ENCODE peak calls at places on chromosomes 7 and 10, in six cellular contexts. One of them, this sample, is unnamed.

GRCh38 chr10:127193125-127193524 is 3.3 kb downstream of the INSYN2A start:
- DNase-seq in H1: no peak
- DNase-seq in mesenchymal stem cell: peak
- DNase-seq in H9: no peak
- DNase-seq in neuronal stem cell: no peak
- DNase-seq in IMR-90: peak
- DNase-seq in this sample: no peak

GRCh38 chr10:110774069-110775021 is 97.4 kb upstream of the PDCD4 start:
- DNase-seq in H9: no peak
- DNase-seq in IMR-90: peak
- DNase-seq in mesenchymal stem cell: peak
- DNase-seq in neuronal stem cell: no peak
- DNase-seq in H1: no peak
- DNase-seq in this sample: peak

GRCh38 chr7:24477807-24478655 is 95.2 kb upstream of the PALS2 start:
- DNase-seq in neuronal stem cell: peak
- DNase-seq in IMR-90: peak
- DNase-seq in H1: peak
- DNase-seq in H9: peak
- DNase-seq in mesenchymal stem cell: peak
- DNase-seq in this sample: no peak

GRCh38 chr7:99864041-99864440 is 12.8 kb downstream of the OR2AE1 start:
- DNase-seq in IMR-90: no peak
- DNase-seq in H9: no peak
- DNase-seq in neuronal stem cell: no peak
- DNase-seq in H1: no peak
- DNase-seq in mesenchymal stem cell: peak
- DNase-seq in this sample: no peak

GRCh38 chr10:5971886-5972285 is 5.5 kb downstream of the IL15RA start:
- DNase-seq in H9: no peak
- DNase-seq in neuronal stem cell: no peak
- DNase-seq in IMR-90: no peak
- DNase-seq in mesenchymal stem cell: no peak
- DNase-seq in H1: no peak
- DNase-seq in this sample: no peak

GRCh38 chr7:99083733-99084132 is 60.2 kb downstream of the SMURF1 start:
- DNase-seq in IMR-90: no peak
- DNase-seq in neuronal stem cell: no peak
- DNase-seq in H9: no peak
- DNase-seq in H1: no peak
- DNase-seq in mesenchymal stem cell: peak
- DNase-seq in this sample: no peak

GRCh38 chr10:83522881-83523386 is 616.4 kb upstream of the GHITM start:
- DNase-seq in H1: no peak
- DNase-seq in IMR-90: no peak
- DNase-seq in mesenchymal stem cell: peak
- DNase-seq in neuronal stem cell: no peak
- DNase-seq in H9: no peak
- DNase-seq in this sample: peak

GRCh38 chr10:23370106-23370505 is 25.5 kb upstream of the C10orf67 start:
- DNase-seq in neuronal stem cell: no peak
- DNase-seq in H9: no peak
- DNase-seq in H1: no peak
- DNase-seq in mesenchymal stem cell: peak
- DNase-seq in IMR-90: peak
- DNase-seq in this sample: no peak

GRCh38 chr10:130396044-130396443 is 259.9 kb downstream of the GLRX3 start:
- DNase-seq in mesenchymal stem cell: no peak
- DNase-seq in H9: peak
- DNase-seq in IMR-90: no peak
- DNase-seq in H1: no peak
- DNase-seq in neuronal stem cell: no peak
- DNase-seq in this sample: no peak

GRCh38 chr7:80313067-80313626 is 178.5 kb downstream of the GNAI1 start:
- DNase-seq in neuronal stem cell: no peak
- DNase-seq in H9: no peak
- DNase-seq in H1: no peak
- DNase-seq in mesenchymal stem cell: no peak
- DNase-seq in IMR-90: no peak
- DNase-seq in this sample: no peak

GRCh38 chr7:81075150-81075549 is 156.3 kb upstream of the SEMA3C start:
- DNase-seq in neuronal stem cell: no peak
- DNase-seq in H9: no peak
- DNase-seq in IMR-90: peak
- DNase-seq in mesenchymal stem cell: no peak
- DNase-seq in H1: no peak
- DNase-seq in this sample: peak

GRCh38 chr7:42831051-42831952 is 80.6 kb downstream of the C7orf25 start:
- DNase-seq in H9: peak
- DNase-seq in mesenchymal stem cell: peak
- DNase-seq in H1: no peak
- DNase-seq in neuronal stem cell: peak
- DNase-seq in IMR-90: peak
- DNase-seq in this sample: peak

GRCh38 chr7:150408393-150409299 is 29.5 kb downstream of the ZNF775 start:
- DNase-seq in mesenchymal stem cell: no peak
- DNase-seq in neuronal stem cell: no peak
- DNase-seq in IMR-90: no peak
- DNase-seq in H9: no peak
- DNase-seq in H1: no peak
- DNase-seq in this sample: no peak

GRCh38 chr7:75650062-75650461 is 88.7 kb downstream of the HIP1 start:
- DNase-seq in neuronal stem cell: no peak
- DNase-seq in H1: no peak
- DNase-seq in H9: peak
- DNase-seq in IMR-90: no peak
- DNase-seq in mesenchymal stem cell: peak
- DNase-seq in this sample: no peak

GRCh38 chr7:5423844-5424688 is 432 bp upstream of the TNRC18 start:
- DNase-seq in mesenchymal stem cell: peak
- DNase-seq in H9: peak
- DNase-seq in IMR-90: peak
- DNase-seq in neuronal stem cell: peak
- DNase-seq in H1: peak
- DNase-seq in this sample: peak

GRCh38 chr7:30309302-30309701 is 24.9 kb downstream of the ZNRF2 start:
- DNase-seq in IMR-90: no peak
- DNase-seq in mesenchymal stem cell: no peak
- DNase-seq in H1: no peak
- DNase-seq in H9: no peak
- DNase-seq in neuronal stem cell: no peak
- DNase-seq in this sample: no peak

GRCh38 chr7:54814401-54814800 is 55.4 kb upstream of the SEC61G start:
- DNase-seq in neuronal stem cell: no peak
- DNase-seq in H9: no peak
- DNase-seq in IMR-90: no peak
- DNase-seq in H1: no peak
- DNase-seq in mesenchymal stem cell: no peak
- DNase-seq in this sample: no peak

GRCh38 chr7:35624299-35625186 is 70.4 kb downstream of the HERPUD2 start:
- DNase-seq in mesenchymal stem cell: peak
- DNase-seq in H1: peak
- DNase-seq in neuronal stem cell: peak
- DNase-seq in H9: peak
- DNase-seq in IMR-90: peak
- DNase-seq in this sample: peak

GRCh38 chr10:36492590-36493510 is 632.5 kb upstream of the ANKRD30A start:
- DNase-seq in mesenchymal stem cell: peak
- DNase-seq in H9: no peak
- DNase-seq in H1: no peak
- DNase-seq in neuronal stem cell: no peak
- DNase-seq in IMR-90: peak
- DNase-seq in this sample: no peak

GRCh38 chr7:145398758-145399157 is 562.9 kb upstream of the TPK1 start:
- DNase-seq in IMR-90: no peak
- DNase-seq in neuronal stem cell: peak
- DNase-seq in mesenchymal stem cell: no peak
- DNase-seq in H9: no peak
- DNase-seq in H1: no peak
- DNase-seq in this sample: no peak

GRCh38 chr10:103645141-103646054 is 151.9 kb downstream of the NEURL1 start:
- DNase-seq in IMR-90: peak
- DNase-seq in neuronal stem cell: no peak
- DNase-seq in H1: no peak
- DNase-seq in mesenchymal stem cell: peak
- DNase-seq in H9: no peak
- DNase-seq in this sample: peak

GRCh38 chr10:71090330-71090729 is 122.0 kb upstream of the UNC5B start:
- DNase-seq in H9: no peak
- DNase-seq in IMR-90: no peak
- DNase-seq in H1: no peak
- DNase-seq in neuronal stem cell: no peak
- DNase-seq in mesenchymal stem cell: no peak
- DNase-seq in this sample: no peak

GRCh38 chr10:100655760-100656421 is 89.5 kb upstream of the PAX2 start:
- DNase-seq in neuronal stem cell: no peak
- DNase-seq in H1: no peak
- DNase-seq in H9: no peak
- DNase-seq in IMR-90: no peak
- DNase-seq in mesenchymal stem cell: no peak
- DNase-seq in this sample: no peak

DNA sequence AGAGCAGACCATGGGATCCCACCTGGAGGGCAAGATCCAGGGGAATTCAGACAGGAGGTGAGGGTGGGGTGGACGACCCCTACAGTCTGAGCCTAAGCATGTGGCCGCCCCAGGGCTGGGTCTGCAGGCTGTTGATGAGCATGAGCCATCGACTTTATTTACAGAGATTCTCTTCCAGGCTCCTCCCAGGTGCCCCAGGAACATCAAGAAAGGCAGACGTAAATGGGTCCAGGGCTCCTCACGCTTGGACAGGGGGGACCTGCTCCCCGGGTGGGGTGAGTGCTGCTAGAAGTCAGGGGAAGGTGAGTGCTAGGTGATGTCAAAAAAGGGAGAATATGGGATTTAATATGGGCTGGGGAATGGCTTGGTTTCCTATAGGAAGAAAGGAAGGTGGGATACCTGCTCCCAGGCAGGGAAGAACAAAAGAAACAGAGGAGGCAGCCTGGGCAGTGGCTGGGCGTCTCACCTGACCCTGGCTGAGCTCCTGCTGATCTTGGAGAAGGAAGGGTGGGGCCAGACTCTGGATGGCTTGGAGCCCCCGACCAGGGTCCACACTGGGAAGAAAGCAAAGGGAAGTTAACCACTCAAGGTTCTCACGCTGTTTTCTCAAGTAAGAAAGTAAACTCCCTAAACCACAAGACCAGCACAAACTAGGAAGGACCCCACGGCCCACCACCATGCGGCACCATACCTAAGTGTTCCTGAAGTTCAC is 162.1 kb upstream of the SHH start:
- DNase-seq in H9: peak
- DNase-seq in H1: no peak
- DNase-seq in IMR-90: no peak
- DNase-seq in neuronal stem cell: no peak
- DNase-seq in mesenchymal stem cell: no peak
- DNase-seq in this sample: no peak
- H4K91ac ChIP-seq in H9: no peak
- H4K91ac ChIP-seq in H1: no peak
- H4K91ac ChIP-seq in IMR-90: no peak
- H4K91ac ChIP-seq in neuronal stem cell: no peak
- H4K91ac ChIP-seq in mesenchymal stem cell: no peak
- H4K91ac ChIP-seq in this sample: no peak

DNA sequence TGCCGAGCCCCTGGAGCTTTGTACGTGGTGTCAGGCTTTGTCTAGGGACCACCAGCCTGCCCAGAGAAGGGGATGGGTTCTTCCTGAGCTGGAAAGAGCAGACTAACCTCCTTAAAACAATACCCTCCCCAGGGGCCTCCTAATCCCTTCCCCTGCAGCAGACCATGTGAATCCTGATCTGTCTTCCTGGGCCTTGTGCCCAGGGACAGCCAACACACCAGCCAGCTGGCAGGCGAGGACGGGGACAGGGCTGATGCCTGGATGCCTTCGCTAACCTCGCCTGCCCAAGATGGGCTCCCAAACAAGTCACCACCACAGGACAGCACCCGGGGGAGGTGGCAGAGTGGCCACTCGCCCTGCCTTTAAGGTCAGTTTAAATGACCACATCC is 17.6 kb downstream of the PODXL start:
- DNase-seq in mesenchymal stem cell: no peak
- DNase-seq in neuronal stem cell: no peak
- DNase-seq in H9: no peak
- DNase-seq in H1: no peak
- DNase-seq in IMR-90: no peak
- DNase-seq in this sample: no peak
- H3K18ac ChIP-seq in mesenchymal stem cell: peak
- H3K18ac ChIP-seq in neuronal stem cell: peak
- H3K18ac ChIP-seq in H9: no peak
- H3K18ac ChIP-seq in H1: peak
- H3K18ac ChIP-seq in IMR-90: no peak
- H3K18ac ChIP-seq in this sample: peak

GRCh38 chr7:92133737-92134270 is 473 bp downstream of the CYP51A1 start:
- DNase-seq in neuronal stem cell: peak
- DNase-seq in H1: peak
- DNase-seq in H9: peak
- DNase-seq in IMR-90: peak
- DNase-seq in mesenchymal stem cell: peak
- DNase-seq in this sample: peak
- H3K23ac ChIP-seq in neuronal stem cell: peak
- H3K23ac ChIP-seq in H1: no peak
- H3K23ac ChIP-seq in H9: no peak
- H3K23ac ChIP-seq in IMR-90: no peak
- H3K23ac ChIP-seq in mesenchymal stem cell: peak
- H3K23ac ChIP-seq in this sample: no peak

GRCh38 chr7:129898502-129899160 is 54.1 kb downstream of the UBE2H start:
- DNase-seq in H9: no peak
- DNase-seq in mesenchymal stem cell: peak
- DNase-seq in neuronal stem cell: no peak
- DNase-seq in IMR-90: peak
- DNase-seq in H1: no peak
- DNase-seq in this sample: no peak

GRCh38 chr7:129898007-129898406 is 54.8 kb downstream of the UBE2H start:
- DNase-seq in mesenchymal stem cell: no peak
- DNase-seq in H9: no peak
- DNase-seq in H1: no peak
- DNase-seq in IMR-90: no peak
- DNase-seq in neuronal stem cell: no peak
- DNase-seq in this sample: no peak

DNA sequence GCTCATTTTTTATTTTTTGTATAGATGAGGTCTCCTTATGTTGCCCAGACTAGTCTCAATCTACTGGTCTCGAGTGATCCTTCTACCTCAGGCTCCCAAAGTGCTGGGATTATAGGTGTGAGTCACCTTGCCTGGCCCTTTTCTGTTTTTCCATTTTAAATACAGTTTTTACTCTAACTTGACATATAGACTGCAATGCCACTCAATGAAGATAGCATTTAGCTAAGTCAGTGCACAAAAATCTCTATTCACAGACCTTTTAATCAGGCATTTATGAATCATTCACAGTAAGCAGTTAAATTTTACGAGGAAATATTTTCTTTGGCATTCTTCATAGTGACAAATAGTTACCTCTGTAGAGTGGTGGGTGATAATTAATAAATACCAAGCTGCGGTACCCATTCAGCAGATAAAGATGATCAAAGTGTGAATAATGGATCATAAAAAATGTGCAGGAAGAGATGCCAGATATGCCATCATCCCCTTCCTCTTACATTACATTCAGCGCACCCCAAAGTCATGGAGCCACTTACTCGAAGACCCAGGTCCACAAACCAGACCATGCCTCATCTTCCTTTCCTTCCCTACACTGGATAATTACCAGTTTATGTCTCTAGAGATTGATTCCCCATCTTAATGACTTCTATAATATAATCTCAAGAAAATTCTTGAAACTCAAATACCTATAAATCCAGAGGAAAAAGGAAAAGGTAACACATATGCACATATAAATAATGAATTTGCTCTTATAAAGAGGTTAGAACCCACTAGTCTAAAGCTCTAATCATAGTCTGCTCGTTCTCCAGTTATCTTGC is 56.0 kb downstream of the UBE2H start:
- DNase-seq in mesenchymal stem cell: no peak
- DNase-seq in IMR-90: peak
- DNase-seq in neuronal stem cell: no peak
- DNase-seq in H9: no peak
- DNase-seq in H1: no peak
- DNase-seq in this sample: no peak
- H4K91ac ChIP-seq in mesenchymal stem cell: no peak
- H4K91ac ChIP-seq in IMR-90: no peak
- H4K91ac ChIP-seq in neuronal stem cell: no peak
- H4K91ac ChIP-seq in H9: no peak
- H4K91ac ChIP-seq in H1: no peak
- H4K91ac ChIP-seq in this sample: no peak

This sample was measured in trophoblast cell.